ENCODE peak calls at places on chromosomes 4 and X, in seven cellular contexts. K is Right ventricle myocardium superior, U is GM13977, A is breast epithelium, M is T-helper 2 cell, I is ovary, T is occipital lobe. C is an unnamed sample.

GRCh38 chr4:27003602-27004238 is 143.1 kb downstream of the STIM2 start:
- DNase-seq in K (no peak), U (no peak), A (no peak), M (no peak), I (no peak), T (no peak), C (no peak)

GRCh38 chr4:2626231-2626630 is 89.8 kb downstream of the FAM193A start:
- DNase-seq in K (no peak), U (no peak), A (no peak), M (no peak), I (no peak), T (no peak), C (no peak)

GRCh38 chrX:31633349-31633748 is 561.5 kb upstream of the FTHL17 start:
- DNase-seq in K (no peak), U (no peak), A (no peak), M (no peak), I (no peak), T (no peak), C (no peak)

GRCh38 chr4:186104114-186104894 is at the start of gene FAM149A:
- DNase-seq in K (no peak), U (peak; percentile 57), A (no peak), M (peak; percentile 42), I (peak; percentile 57), T (no peak), C (no peak)

GRCh38 chr4:54277691-54278090 is 48.6 kb downstream of the PDGFRA start:
- DNase-seq in K (no peak), U (peak; percentile 29), A (no peak), M (no peak), I (no peak), T (no peak), C (no peak)

GRCh38 chrX:17606211-17606610 is 131.1 kb upstream of the SCML1 start:
- DNase-seq in K (no peak), U (no peak), A (no peak), M (no peak), I (no peak), T (no peak), C (no peak)

GRCh38 chr4:38667005-38667771 is 3.2 kb downstream of the KLF3 start:
- DNase-seq in K (peak; percentile 73), U (no peak), A (peak; percentile 82), M (peak; percentile 51), I (peak; percentile 81), T (peak; percentile 61), C (no peak)

GRCh38 chrX:153061732-153062131 is 5.5 kb downstream of the PNMA3 start:
- DNase-seq in K (no peak), U (no peak), A (no peak), M (no peak), I (no peak), T (no peak), C (no peak)

GRCh38 chrX:48695524-48695875 is 1.0 kb upstream of the SUV39H1 start:
- DNase-seq in K (no peak), U (no peak), A (no peak), M (no peak), I (no peak), T (no peak), C (no peak)

GRCh38 chrX:19824603-19825002 is 62.8 kb downstream of the SH3KBP1 start:
- DNase-seq in K (no peak), U (no peak), A (no peak), M (no peak), I (no peak), T (no peak), C (no peak)

GRCh38 chrX:24396236-24396929 is 35.9 kb downstream of the SUPT20HL1 start:
- DNase-seq in K (no peak), U (no peak), A (no peak), M (no peak), I (no peak), T (no peak), C (no peak)

GRCh38 chr4:79528241-79528706 is 120.2 kb upstream of the GK2 start:
- DNase-seq in K (no peak), U (no peak), A (no peak), M (no peak), I (no peak), T (no peak), C (no peak)

GRCh38 chr4:82797048-82797590 is 1.5 kb downstream of the SCD5 start:
- DNase-seq in K (no peak), U (peak; percentile 26), A (no peak), M (no peak), I (peak; percentile 55), T (no peak), C (no peak)